ENCODE peak calls at places on chromosomes 7 and 10, in nine cellular contexts. R, J, H, B, E, K, I, M and C are unnamed samples.

GRCh38 chr7:41912426-41912825 is 209.5 kb upstream of the INHBA start:
- DNase-seq in H (no peak), J (no peak), K (no peak), I (no peak), R (no peak), E (no peak), B (no peak), M (no peak), C (no peak)

GRCh38 chr10:133127291-133128125 is 32.5 kb upstream of the KNDC1 start:
- DNase-seq in B (no peak), M (peak), E (peak), H (peak), I (no peak), R (no peak), K (peak), J (no peak), C (no peak)

GRCh38 chr7:150950496-150951180 is 27.5 kb downstream of the KCNH2 start:
- DNase-seq in K (peak), R (no peak), B (no peak), E (no peak), M (no peak), H (no peak), I (no peak), J (no peak), C (no peak)

GRCh38 chr7:17521437-17521836 is 223.0 kb downstream of the AHR start:
- DNase-seq in R (no peak), M (no peak), E (no peak), J (no peak), K (no peak), B (no peak), H (no peak), I (peak), C (peak)

GRCh38 chr7:29254663-29255062 is 60.1 kb downstream of the CHN2 start:
- DNase-seq in H (peak), I (no peak), J (no peak), M (no peak), K (peak), E (no peak), R (no peak), B (no peak), C (no peak)

GRCh38 chr7:149776305-149776704 is 2.9 kb upstream of the ZNF467 start:
- DNase-seq in R (no peak), K (peak), H (no peak), B (no peak), I (peak), M (no peak), E (no peak), J (no peak), C (no peak)

GRCh38 chr7:98621573-98622482 is 4.7 kb downstream of the NPTX2 start:
- DNase-seq in H (no peak), B (no peak), E (no peak), I (no peak), M (no peak), R (no peak), J (no peak), K (no peak), C (no peak)

GRCh38 chr7:48046458-48046857 is 11.1 kb downstream of the C7orf57 start:
- DNase-seq in M (no peak), H (no peak), E (no peak), K (no peak), J (no peak), B (no peak), R (no peak), I (no peak), C (peak)

GRCh38 chr10:69474688-69475432 is 23.6 kb downstream of the TSPAN15 start:
- DNase-seq in K (no peak), R (no peak), J (no peak), B (no peak), M (peak), I (peak), H (no peak), E (no peak), C (no peak)

GRCh38 chr10:1132584-1132983 is 76.4 kb downstream of the WDR37 start:
- DNase-seq in H (no peak), B (no peak), R (no peak), I (no peak), M (no peak), E (no peak), K (peak), J (no peak), C (no peak)

GRCh38 chr7:51068401-51068800 is 248.2 kb downstream of the COBL start:
- DNase-seq in E (no peak), J (no peak), I (no peak), K (no peak), H (no peak), M (no peak), B (no peak), R (no peak), C (no peak)

GRCh38 chr10:12780634-12781601 is 220.6 kb downstream of the CCDC3 start:
- DNase-seq in R (no peak), I (no peak), M (no peak), E (no peak), K (no peak), H (no peak), B (no peak), J (peak), C (no peak)

GRCh38 chr7:73520673-73521635 is 1.1 kb downstream of the BAZ1B start:
- DNase-seq in I (peak), J (no peak), E (peak), R (peak), M (peak), H (peak), B (peak), K (peak), C (peak)

GRCh38 chr7:51455948-51456347 is 139.3 kb upstream of the COBL start:
- DNase-seq in B (no peak), R (no peak), E (no peak), M (no peak), K (no peak), I (no peak), J (no peak), H (no peak), C (no peak)

GRCh38 chr10:31923389-31923788 is 5.2 kb downstream of the ARHGAP12 start:
- DNase-seq in I (no peak), E (no peak), R (no peak), M (no peak), J (no peak), K (no peak), B (no peak), H (no peak), C (no peak)